ENCODE peak calls at places on chromosomes 11 and 22, in six cellular contexts. One of them, this sample, is unnamed. For H3K4me1 and H3K27me3, the result is how much of the 10 kb centered on the place peaks cover.

GRCh38 chr11:13963949-13964770 is 1.6 kb downstream of the SPON1 start:
- DNase-seq in fibroblast of lung: no peak
- DNase-seq in left lung: peak
- DNase-seq in adrenal gland: no peak
- DNase-seq in lower lobe of right lung: peak
- DNase-seq in psoas muscle: no peak
- DNase-seq in this sample: no peak

GRCh38 chr11:76802621-76803020 is 19.5 kb downstream of the TSKU start:
- DNase-seq in lower lobe of right lung: no peak
- DNase-seq in fibroblast of lung: no peak
- DNase-seq in left lung: no peak
- DNase-seq in adrenal gland: no peak
- DNase-seq in psoas muscle: no peak
- DNase-seq in this sample: no peak

GRCh38 chr11:129222158-129222557 is 30.0 kb upstream of the ARHGAP32 start:
- DNase-seq in psoas muscle: no peak
- DNase-seq in adrenal gland: no peak
- DNase-seq in fibroblast of lung: no peak
- DNase-seq in left lung: no peak
- DNase-seq in lower lobe of right lung: no peak
- DNase-seq in this sample: no peak

GRCh38 chr22:50118557-50119168 is 28.9 kb downstream of the MOV10L1 start:
- DNase-seq in adrenal gland: peak
- DNase-seq in left lung: no peak
- DNase-seq in fibroblast of lung: peak
- DNase-seq in lower lobe of right lung: no peak
- DNase-seq in psoas muscle: no peak
- DNase-seq in this sample: no peak

GRCh38 chr22:30857103-30857502 is 111.5 kb downstream of the MORC2 start:
- DNase-seq in psoas muscle: no peak
- DNase-seq in adrenal gland: no peak
- DNase-seq in left lung: no peak
- DNase-seq in lower lobe of right lung: no peak
- DNase-seq in fibroblast of lung: no peak
- DNase-seq in this sample: no peak

GRCh38 chr11:34332524-34332923 is 25.3 kb downstream of the ABTB2 start:
- DNase-seq in left lung: no peak
- DNase-seq in fibroblast of lung: no peak
- DNase-seq in adrenal gland: no peak
- DNase-seq in lower lobe of right lung: no peak
- DNase-seq in psoas muscle: no peak
- DNase-seq in this sample: no peak

GRCh38 chr11:129451524-129451923 is 75.9 kb downstream of the BARX2 start:
- DNase-seq in lower lobe of right lung: no peak
- DNase-seq in fibroblast of lung: no peak
- DNase-seq in left lung: no peak
- DNase-seq in adrenal gland: no peak
- DNase-seq in psoas muscle: no peak
- DNase-seq in this sample: no peak

GRCh38 chr11:104148074-104148473 is 15.9 kb downstream of the PDGFD start:
- DNase-seq in psoas muscle: no peak
- DNase-seq in lower lobe of right lung: no peak
- DNase-seq in fibroblast of lung: peak
- DNase-seq in adrenal gland: no peak
- DNase-seq in left lung: no peak
- DNase-seq in this sample: no peak

GRCh38 chr11:108037636-108038035 is 28.9 kb downstream of the CUL5 start:
- DNase-seq in fibroblast of lung: peak
- DNase-seq in lower lobe of right lung: no peak
- DNase-seq in left lung: no peak
- DNase-seq in psoas muscle: no peak
- DNase-seq in adrenal gland: no peak
- DNase-seq in this sample: no peak

GRCh38 chr11:14502039-14502438 is 2.4 kb upstream of the COPB1 start:
- DNase-seq in psoas muscle: no peak
- DNase-seq in fibroblast of lung: no peak
- DNase-seq in adrenal gland: no peak
- DNase-seq in lower lobe of right lung: no peak
- DNase-seq in left lung: no peak
- DNase-seq in this sample: no peak

GRCh38 chr11:17846852-17847453 is 112.4 kb downstream of the KCNC1 start:
- DNase-seq in left lung: no peak
- DNase-seq in psoas muscle: peak
- DNase-seq in adrenal gland: peak
- DNase-seq in fibroblast of lung: peak
- DNase-seq in lower lobe of right lung: no peak
- DNase-seq in this sample: no peak

GRCh38 chr22:42932857-42933782 is 76.0 kb upstream of the ARFGAP3 start:
- DNase-seq in left lung: no peak
- DNase-seq in psoas muscle: no peak
- DNase-seq in lower lobe of right lung: peak
- DNase-seq in fibroblast of lung: peak
- DNase-seq in adrenal gland: no peak
- DNase-seq in this sample: no peak

GRCh38 chr22:31613286-31613903 is 48.6 kb downstream of the PISD start:
- DNase-seq in psoas muscle: no peak
- DNase-seq in adrenal gland: no peak
- DNase-seq in lower lobe of right lung: peak
- DNase-seq in left lung: peak
- DNase-seq in fibroblast of lung: no peak
- DNase-seq in this sample: peak

GRCh38 chr11:44309483-44310197 is at the start of gene ALX4:
- DNase-seq in lower lobe of right lung: no peak
- DNase-seq in psoas muscle: no peak
- DNase-seq in adrenal gland: no peak
- DNase-seq in fibroblast of lung: peak
- DNase-seq in left lung: no peak
- DNase-seq in this sample: no peak

GRCh38 chr11:116534270-116534975 is 238.4 kb downstream of the BUD13 start:
- DNase-seq in psoas muscle: no peak
- DNase-seq in left lung: no peak
- DNase-seq in lower lobe of right lung: no peak
- DNase-seq in fibroblast of lung: no peak
- DNase-seq in adrenal gland: no peak
- DNase-seq in this sample: no peak
- H3K4me1 ChIP-seq in psoas muscle: under half
- H3K4me1 ChIP-seq in left lung: under half
- H3K4me1 ChIP-seq in lower lobe of right lung: under half
- H3K4me1 ChIP-seq in fibroblast of lung: under half
- H3K4me1 ChIP-seq in adrenal gland: under half
- H3K4me1 ChIP-seq in this sample: under half

GRCh38 chr22:22721681-22722309 is 77.4 kb downstream of the GGTLC2 start:
- DNase-seq in fibroblast of lung: peak
- DNase-seq in left lung: no peak
- DNase-seq in psoas muscle: no peak
- DNase-seq in adrenal gland: no peak
- DNase-seq in lower lobe of right lung: peak
- DNase-seq in this sample: no peak
- H3K27me3 ChIP-seq in fibroblast of lung: under half
- H3K27me3 ChIP-seq in left lung: under half
- H3K27me3 ChIP-seq in psoas muscle: under half
- H3K27me3 ChIP-seq in adrenal gland: under half
- H3K27me3 ChIP-seq in lower lobe of right lung: under half
- H3K27me3 ChIP-seq in this sample: under half

DNA sequence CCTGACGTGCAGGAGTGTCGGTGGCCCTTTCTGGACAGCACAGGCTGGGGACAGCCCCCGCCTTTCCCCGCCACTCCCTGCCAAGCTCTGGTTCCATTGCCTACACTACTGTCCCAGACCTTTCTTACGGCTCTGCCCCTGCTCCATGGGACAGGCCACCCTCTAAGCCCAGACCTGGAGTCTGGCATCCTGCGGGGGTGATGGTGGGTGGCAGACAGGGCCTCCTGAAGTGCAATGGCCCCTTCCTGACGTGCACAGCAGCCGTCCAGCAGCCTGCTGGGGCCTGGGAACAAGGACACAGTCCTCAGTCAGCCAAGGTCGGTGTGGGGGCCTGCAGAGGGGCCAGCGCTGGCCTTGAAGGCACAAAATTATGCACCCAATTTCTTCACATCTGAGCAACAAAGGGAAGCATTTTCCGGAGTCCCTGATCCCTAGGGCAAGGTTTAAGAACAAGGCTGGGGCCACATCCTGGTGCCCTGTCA is 79.7 kb upstream of the KCNQ1OT1 start:
- DNase-seq in fibroblast of lung: no peak
- DNase-seq in adrenal gland: no peak
- DNase-seq in psoas muscle: peak
- DNase-seq in lower lobe of right lung: no peak
- DNase-seq in left lung: no peak
- DNase-seq in this sample: no peak
- H3K27ac ChIP-seq in fibroblast of lung: no peak
- H3K27ac ChIP-seq in adrenal gland: peak
- H3K27ac ChIP-seq in psoas muscle: peak
- H3K27ac ChIP-seq in lower lobe of right lung: peak
- H3K27ac ChIP-seq in left lung: peak
- H3K27ac ChIP-seq in this sample: peak

DNA sequence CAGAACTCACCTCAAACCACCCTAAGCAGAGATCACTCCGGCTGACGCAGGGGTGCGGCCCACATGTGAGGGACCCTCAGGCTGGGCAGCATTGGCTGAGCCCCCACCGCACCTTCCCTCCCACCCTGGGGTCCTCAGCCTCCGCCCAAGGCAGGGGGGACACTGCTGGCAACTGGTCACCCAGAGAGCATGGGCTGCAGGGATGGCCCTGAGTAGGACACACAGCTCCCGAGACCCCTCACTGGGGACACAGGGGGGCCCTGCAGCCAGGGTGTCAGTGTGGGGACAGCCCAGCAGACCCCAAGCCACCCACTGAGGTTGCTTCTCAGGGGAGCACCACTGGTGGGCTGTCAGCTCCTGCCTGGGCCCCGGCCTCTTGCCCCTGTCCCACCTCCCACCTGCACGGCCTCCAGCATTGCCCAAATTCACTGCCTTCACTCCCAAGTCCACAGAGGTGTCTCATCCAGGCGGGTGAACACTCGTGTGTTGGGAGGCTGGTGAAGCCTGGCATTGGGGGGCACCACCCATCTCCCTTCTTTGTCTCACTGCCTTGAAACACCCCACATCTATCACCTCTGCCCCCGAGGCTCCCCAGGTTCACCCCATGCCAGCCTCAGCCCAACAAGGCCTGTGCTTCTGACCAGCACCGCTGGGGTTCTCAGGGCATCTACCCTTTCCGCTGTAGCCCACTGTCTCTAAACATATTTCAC is 4.7 kb downstream of the C11orf21 start:
- DNase-seq in left lung: peak
- DNase-seq in psoas muscle: no peak
- DNase-seq in adrenal gland: no peak
- DNase-seq in fibroblast of lung: no peak
- DNase-seq in lower lobe of right lung: no peak
- DNase-seq in this sample: no peak
- H3K4me1 ChIP-seq in left lung: under half
- H3K4me1 ChIP-seq in psoas muscle: under half
- H3K4me1 ChIP-seq in adrenal gland: under half
- H3K4me1 ChIP-seq in fibroblast of lung: under half
- H3K4me1 ChIP-seq in lower lobe of right lung: under half
- H3K4me1 ChIP-seq in this sample: under half

GRCh38 chr11:64711138-64711943 is 11.7 kb downstream of the NRXN2 start:
- DNase-seq in adrenal gland: no peak
- DNase-seq in psoas muscle: no peak
- DNase-seq in left lung: no peak
- DNase-seq in fibroblast of lung: no peak
- DNase-seq in lower lobe of right lung: no peak
- DNase-seq in this sample: no peak

GRCh38 chr11:64703048-64703447 is 19.9 kb downstream of the NRXN2 start:
- DNase-seq in adrenal gland: no peak
- DNase-seq in psoas muscle: no peak
- DNase-seq in lower lobe of right lung: no peak
- DNase-seq in left lung: no peak
- DNase-seq in fibroblast of lung: no peak
- DNase-seq in this sample: no peak

GRCh38 chr11:64710418-64711137 is 12.4 kb downstream of the NRXN2 start:
- DNase-seq in left lung: no peak
- DNase-seq in psoas muscle: no peak
- DNase-seq in adrenal gland: no peak
- DNase-seq in fibroblast of lung: peak
- DNase-seq in lower lobe of right lung: no peak
- DNase-seq in this sample: no peak

GRCh38 chr11:64705501-64705900 is 17.5 kb downstream of the NRXN2 start:
- DNase-seq in psoas muscle: no peak
- DNase-seq in lower lobe of right lung: no peak
- DNase-seq in left lung: no peak
- DNase-seq in fibroblast of lung: no peak
- DNase-seq in adrenal gland: no peak
- DNase-seq in this sample: no peak
- H3K27me3 ChIP-seq in psoas muscle: under half
- H3K27me3 ChIP-seq in lower lobe of right lung: under half
- H3K27me3 ChIP-seq in left lung: half or more
- H3K27me3 ChIP-seq in fibroblast of lung: under half
- H3K27me3 ChIP-seq in adrenal gland: under half
- H3K27me3 ChIP-seq in this sample: under half

This sample was measured in RWPE2.